ENCODE peak calls at places on chromosome 15, in ten cellular contexts. A is CD4-positive, alpha-beta T cell; U is WTC11; H is WERI-Rb-1; E is psoas muscle; N is left lung; Z is GM10248; K is natural killer cell; R is cardiac fibroblast; T is hepatocyte. W is an unnamed sample.

GRCh38 chr15:99324082-99324620 is 72.9 kb downstream of the LRRC28 start:
- DNase-seq in K (no peak), U (no peak), E (no peak), A (no peak), T (no peak), Z (no peak), N (no peak), H (no peak), R (peak), W (peak)

GRCh38 chr15:48946088-48946839 is 17.5 kb downstream of the SHC4 start:
- DNase-seq in T (peak), N (no peak), H (no peak), E (no peak), K (no peak), A (no peak), U (no peak), Z (no peak), R (peak), W (peak)

GRCh38 chr15:87224409-87224808 is 1032.1 kb downstream of the NTRK3 start:
- DNase-seq in R (peak), U (no peak), H (no peak), T (no peak), Z (no peak), K (no peak), N (no peak), A (no peak), E (no peak), W (peak)

GRCh38 chr15:97786741-97787140 is 173.8 kb upstream of the ARRDC4 start:
- DNase-seq in A (no peak), E (no peak), H (no peak), Z (no peak), R (no peak), T (no peak), U (no peak), K (no peak), N (no peak), W (no peak)

GRCh38 chr15:100941536-100941935 is 22.4 kb downstream of the LRRK1 start:
- DNase-seq in Z (peak), N (no peak), T (no peak), A (no peak), H (no peak), K (no peak), U (no peak), E (no peak), R (no peak), W (no peak)

GRCh38 chr15:88257311-88257901 is 867 bp upstream of the NTRK3 start:
- DNase-seq in K (no peak), Z (no peak), N (no peak), A (no peak), E (no peak), H (no peak), U (peak), T (peak), R (no peak), W (no peak)

GRCh38 chr15:20341901-20342605 is 199.5 kb downstream of the GOLGA6L6 start:
- DNase-seq in R (no peak), A (peak), Z (peak), K (peak), N (no peak), U (peak), E (peak), T (peak), H (peak), W (no peak)

GRCh38 chr15:75902129-75902557 is 1.5 kb upstream of the FBXO22 start:
- DNase-seq in R (no peak), E (no peak), H (peak), Z (no peak), U (peak), T (peak), A (no peak), N (no peak), K (no peak), W (no peak)

GRCh38 chr15:99174567-99174966 is 69.7 kb downstream of the SYNM start:
- DNase-seq in K (no peak), R (no peak), T (no peak), A (no peak), H (no peak), U (no peak), N (no peak), Z (no peak), E (peak), W (no peak)

GRCh38 chr15:78162038-78162437 is 12.9 kb downstream of the IDH3A start:
- DNase-seq in A (peak), K (no peak), E (no peak), T (no peak), H (no peak), U (no peak), Z (no peak), N (no peak), R (no peak), W (no peak)

GRCh38 chr15:86076468-86076867 is 3.2 kb upstream of the AGBL1 start:
- DNase-seq in A (no peak), H (peak), U (no peak), K (no peak), E (no peak), R (no peak), T (no peak), Z (no peak), N (no peak), W (no peak)

GRCh38 chr15:26974120-26974780 is 3.3 kb downstream of the GABRG3 start:
- DNase-seq in E (no peak), A (no peak), H (peak), T (peak), K (no peak), N (no peak), R (peak), Z (no peak), U (peak), W (no peak)

GRCh38 chr15:70589221-70589620 is 174.1 kb downstream of the UACA start:
- DNase-seq in H (no peak), A (no peak), U (no peak), K (no peak), Z (no peak), N (no peak), R (peak), T (no peak), E (no peak), W (peak)

GRCh38 chr15:85116925-85117646 is 135.4 kb downstream of the PDE8A start:
- DNase-seq in H (no peak), N (no peak), E (no peak), K (no peak), U (no peak), Z (peak), R (peak), A (no peak), T (no peak), W (no peak)

GRCh38 chr15:57224664-57225063 is 151.6 kb upstream of the CGNL1 start:
- DNase-seq in U (no peak), R (peak), N (no peak), E (no peak), T (no peak), A (no peak), K (no peak), Z (no peak), H (no peak), W (peak)

GRCh38 chr15:101503296-101503599 is 13.7 kb upstream of the PCSK6 start:
- DNase-seq in R (no peak), N (no peak), E (no peak), U (no peak), K (no peak), T (no peak), Z (no peak), A (no peak), H (no peak), W (no peak)

GRCh38 chr15:26376243-26376642 is 396.6 kb downstream of the GABRB3 start:
- DNase-seq in K (no peak), T (no peak), A (no peak), Z (no peak), U (no peak), R (peak), E (no peak), N (no peak), H (no peak), W (no peak)

GRCh38 chr15:90432253-90432652 is 44.2 kb downstream of the IQGAP1 start:
- DNase-seq in U (no peak), K (no peak), A (no peak), H (no peak), Z (no peak), T (no peak), E (no peak), R (no peak), N (no peak), W (no peak)

DNA sequence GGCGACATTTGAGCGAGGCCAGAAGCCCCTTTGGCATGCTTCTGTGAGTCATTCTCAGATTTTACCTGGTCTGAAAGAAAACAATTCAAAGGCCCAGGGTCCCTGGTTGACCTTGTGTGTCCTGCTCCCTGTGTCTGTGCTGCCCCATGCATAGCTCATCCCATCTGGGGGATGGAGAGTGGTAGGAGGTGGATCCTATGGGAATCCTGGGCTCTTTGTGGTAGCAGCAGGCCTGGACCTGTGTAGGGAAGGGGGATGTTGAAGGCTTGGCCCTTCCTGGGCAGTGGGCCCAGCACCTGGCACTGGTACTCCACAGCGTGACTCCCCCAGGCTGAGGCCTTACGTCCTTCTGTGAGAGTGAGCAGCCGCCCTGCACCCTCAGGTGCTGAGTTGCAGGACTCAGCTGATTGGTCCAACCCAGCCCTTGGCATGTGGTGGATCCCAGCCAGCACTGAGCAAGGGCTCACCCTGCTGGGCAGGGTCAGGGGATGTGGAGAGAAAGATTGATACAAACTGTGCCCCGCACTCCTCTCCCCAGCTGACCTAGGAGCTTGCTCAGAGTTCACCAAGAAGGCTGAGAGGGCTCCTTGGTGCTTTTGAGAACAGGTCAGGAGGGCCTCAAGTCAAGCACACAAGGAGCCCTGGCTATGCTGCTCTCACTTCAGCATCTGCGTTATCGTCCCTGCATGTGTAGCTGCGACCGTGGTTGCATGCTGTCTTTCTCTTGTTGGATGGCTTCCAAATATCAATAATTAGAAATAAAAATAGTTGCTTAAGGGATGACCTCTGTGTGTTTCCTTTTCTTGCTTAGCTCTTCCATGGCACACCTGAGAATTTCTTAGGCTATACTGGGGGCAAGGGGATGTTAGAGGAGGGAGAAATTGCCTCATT is 21.4 kb upstream of the JMJD7 start:
- DNase-seq in N (peak), R (no peak), E (no peak), K (no peak), T (no peak), H (peak), A (no peak), U (peak), Z (no peak), W (no peak)
- TF ChIP-seq CTCF in N (no peak), R (no peak), E (no peak), K (no peak), T (no peak), H (peak), A (no peak), U (no peak), Z (no peak), W (peak)

GRCh38 chr15:66080791-66081475 is 172.6 kb downstream of the MEGF11 start:
- DNase-seq in R (peak), T (peak), H (peak), E (no peak), A (no peak), U (peak), Z (no peak), K (no peak), N (no peak), W (peak)
- TF ChIP-seq CTCF in R (no peak), T (peak), H (peak), E (no peak), A (no peak), U (peak), Z (no peak), K (no peak), N (no peak), W (peak)

GRCh38 chr15:55627730-55628368 is 39.7 kb upstream of the PYGO1 start:
- DNase-seq in H (no peak), K (no peak), N (peak), Z (no peak), U (peak), R (peak), E (peak), A (no peak), T (peak), W (peak)
- TF ChIP-seq CTCF in H (peak), K (no peak), N (no peak), Z (no peak), U (no peak), R (no peak), E (no peak), A (no peak), T (no peak), W (no peak)

GRCh38 chr15:73383310-73384185 is 14.8 kb upstream of the HCN4 start:
- DNase-seq in H (no peak), T (no peak), N (no peak), U (no peak), R (no peak), E (no peak), Z (no peak), A (no peak), K (no peak), W (no peak)
- TF ChIP-seq CTCF in H (no peak), T (no peak), N (no peak), U (no peak), R (no peak), E (no peak), Z (no peak), A (no peak), K (no peak), W (no peak)

DNA sequence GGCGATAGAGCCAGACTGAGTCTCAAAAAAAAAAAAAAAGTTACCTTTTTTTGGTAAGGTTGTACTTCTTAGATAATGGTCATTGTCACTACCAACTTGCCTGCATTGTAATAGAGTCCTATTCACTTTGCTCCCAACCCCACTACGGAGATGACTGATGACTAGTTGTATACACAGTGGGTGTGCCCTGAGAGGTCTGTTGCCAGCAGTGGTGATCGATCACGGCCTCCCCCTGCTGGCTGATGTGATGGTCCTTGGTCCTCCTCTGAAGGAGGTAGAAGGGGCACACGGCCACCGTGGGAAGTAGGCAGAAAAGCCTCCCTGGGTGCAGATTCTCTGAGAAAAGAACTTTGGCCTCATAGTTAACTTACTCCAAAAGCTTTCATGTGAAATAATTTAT is 10.7 kb downstream of the GCNT3 start:
- DNase-seq in N (no peak), A (no peak), R (peak), T (peak), K (no peak), U (peak), E (no peak), H (peak), Z (peak), W (peak)
- TF ChIP-seq CTCF in N (no peak), A (no peak), R (peak), T (peak), K (no peak), U (no peak), E (no peak), H (peak), Z (peak), W (peak)